ENCODE peak calls at places on chromosome 5, in six cellular contexts. F, Z, H, D, Q and S are unnamed samples.

GRCh38 chr5:67166460-67166871 is 30.1 kb downstream of the CD180 start:
- DNase-seq in D (peak; percentile 84), Q (no peak), F (peak; percentile 51), Z (peak; percentile 66), H (no peak), S (peak; percentile 56)

GRCh38 chr5:1343931-1344901 is 683 bp downstream of the CLPTM1L start:
- DNase-seq in D (peak; percentile 64), Z (no peak), F (no peak), H (no peak), Q (no peak), S (peak; percentile 40)

GRCh38 chr5:34833991-34834793 is 4.8 kb upstream of the TTC23L start:
- DNase-seq in Z (no peak), Q (no peak), F (no peak), H (no peak), D (no peak), S (no peak)

GRCh38 chr5:154309361-154309725 is 118.8 kb downstream of the GALNT10 start:
- DNase-seq in Q (no peak), H (no peak), D (no peak), F (no peak), Z (no peak), S (no peak)

GRCh38 chr5:417301-417700 is 25.7 kb upstream of the EXOC3 start:
- DNase-seq in Q (no peak), Z (no peak), D (no peak), H (no peak), F (no peak), S (no peak)

GRCh38 chr5:73564018-73564417 is 1.4 kb downstream of the ANKRA2 start:
- DNase-seq in F (no peak), Z (no peak), Q (no peak), H (no peak), D (no peak), S (no peak)

GRCh38 chr5:343461-344401 is 22.2 kb downstream of the AHRR start:
- DNase-seq in F (peak; percentile 46), Q (peak; percentile 52), Z (no peak), D (peak; percentile 76), H (no peak), S (no peak)

GRCh38 chr5:31470608-31471007 is 61.3 kb downstream of the DROSHA start:
- DNase-seq in H (no peak), D (no peak), Q (no peak), F (no peak), Z (peak; percentile 35), S (no peak)

GRCh38 chr5:179817071-179817840 is 3.4 kb upstream of the SQSTM1 start:
- DNase-seq in H (no peak), D (peak; percentile 65), Q (no peak), Z (no peak), F (no peak), S (no peak)

GRCh38 chr5:35608881-35609779 is 8.5 kb upstream of the SPEF2 start:
- DNase-seq in Q (no peak), H (no peak), F (no peak), Z (no peak), D (no peak), S (no peak)

GRCh38 chr5:115510145-115510640 is 34.4 kb downstream of the FEM1C start:
- DNase-seq in H (no peak), F (no peak), D (no peak), Q (no peak), Z (no peak), S (no peak)